ENCODE peak calls at places on chromosomes 5 and 9, in eight cellular contexts. A, Z, X, H, P, M, W and B are unnamed samples.

GRCh38 chr9:21580636-21581353 is 98.7 kb upstream of the IFNE start:
- DNase-seq in P (no peak), Z (no peak), A (peak), X (no peak), W (no peak), H (no peak), M (no peak), B (no peak)

GRCh38 chr5:78691073-78691960 is 42.7 kb upstream of the LHFPL2 start:
- DNase-seq in A (no peak), X (no peak), W (no peak), P (no peak), M (no peak), Z (no peak), H (no peak), B (no peak)

GRCh38 chr9:123929177-123929869 is 603 bp downstream of the DENND1A start:
- DNase-seq in W (no peak), H (no peak), M (peak), Z (no peak), A (no peak), X (peak), P (no peak), B (no peak)

GRCh38 chr5:154947778-154948177 is 6.9 kb downstream of the MRPL22 start:
- DNase-seq in Z (no peak), P (no peak), H (peak), A (no peak), M (no peak), W (no peak), X (no peak), B (no peak)

GRCh38 chr9:124286292-124286931 is 28.7 kb downstream of the NEK6 start:
- DNase-seq in H (no peak), Z (no peak), A (no peak), W (peak), P (peak), X (no peak), M (no peak), B (no peak)

GRCh38 chr5:87392170-87392569 is 20.6 kb downstream of the CCNH start:
- DNase-seq in M (no peak), W (no peak), P (no peak), Z (no peak), X (no peak), A (no peak), H (no peak), B (no peak)

GRCh38 chr5:169856571-169856970 is 123.7 kb downstream of the INSYN2B start:
- DNase-seq in W (peak), M (peak), A (no peak), X (no peak), H (no peak), P (peak), Z (peak), B (peak)

GRCh38 chr9:131178382-131178781 is 53.0 kb downstream of the NUP214 start:
- DNase-seq in X (peak), W (peak), Z (peak), P (peak), A (peak), M (peak), H (peak), B (peak)

GRCh38 chr5:154829181-154829588 is 21.2 kb downstream of the FAXDC2 start:
- DNase-seq in X (no peak), A (peak), H (no peak), P (no peak), M (no peak), Z (no peak), W (no peak), B (no peak)

GRCh38 chr9:35570709-35571108 is 34.4 kb upstream of the TESK1 start:
- DNase-seq in P (no peak), H (no peak), X (no peak), W (no peak), Z (no peak), M (no peak), A (no peak), B (no peak)

GRCh38 chr5:151068571-151069197 is 12.2 kb downstream of the TNIP1 start:
- DNase-seq in P (no peak), X (no peak), M (no peak), A (no peak), W (no peak), Z (no peak), H (no peak), B (no peak)

GRCh38 chr5:143742951-143743350 is 69.0 kb upstream of the HMHB1 start:
- DNase-seq in W (no peak), H (no peak), P (no peak), Z (no peak), X (no peak), A (no peak), M (no peak), B (no peak)

GRCh38 chr5:39459091-39459490 is 34.3 kb upstream of the DAB2 start:
- DNase-seq in H (no peak), W (no peak), M (no peak), P (no peak), A (no peak), Z (no peak), X (no peak), B (no peak)

GRCh38 chr5:35924950-35925722 is 13.3 kb downstream of the CAPSL start:
- DNase-seq in Z (no peak), M (peak), P (peak), H (peak), X (peak), A (peak), W (peak), B (peak)

GRCh38 chr5:33299621-33300208 is 141.1 kb upstream of the TARS1 start:
- DNase-seq in W (peak), M (peak), P (peak), X (no peak), Z (peak), A (no peak), H (peak), B (peak)

GRCh38 chr9:108547736-108548135 is 308.1 kb downstream of the ACTL7B start:
- DNase-seq in W (no peak), Z (no peak), X (no peak), H (no peak), A (no peak), P (no peak), M (no peak), B (peak)

GRCh38 chr5:1658665-1659064 is 134.9 kb upstream of the LPCAT1 start:
- DNase-seq in A (no peak), M (no peak), H (no peak), P (no peak), Z (no peak), W (no peak), X (no peak), B (no peak)

GRCh38 chr5:176733586-176734262 is 76.6 kb upstream of the UNC5A start:
- DNase-seq in H (no peak), P (no peak), X (no peak), Z (no peak), A (no peak), M (no peak), W (no peak), B (no peak)

GRCh38 chr5:155193018-155193417 is 179.5 kb downstream of the KIF4B start:
- DNase-seq in A (no peak), Z (peak), P (no peak), H (no peak), W (no peak), M (no peak), X (no peak), B (peak)

GRCh38 chr9:83572524-83572923 is 34.3 kb upstream of the FRMD3 start:
- DNase-seq in X (no peak), W (no peak), Z (no peak), H (peak), P (peak), M (no peak), A (no peak), B (peak)

GRCh38 chr5:134114886-134115805 is 665 bp downstream of the TCF7 start:
- DNase-seq in H (no peak), P (peak), M (peak), Z (no peak), A (no peak), X (peak), W (peak), B (no peak)

GRCh38 chr5:172528440-172528839 is 74.1 kb upstream of the SH3PXD2B start:
- DNase-seq in A (no peak), W (no peak), P (no peak), Z (no peak), M (no peak), H (no peak), X (no peak), B (no peak)

GRCh38 chr9:129328357-129329103 is 150.5 kb upstream of the IER5L start:
- DNase-seq in H (no peak), A (no peak), Z (no peak), W (no peak), P (no peak), M (no peak), X (no peak), B (no peak)

GRCh38 chr5:85670417-85670816 is 947.3 kb upstream of the COX7C start:
- DNase-seq in P (no peak), Z (no peak), X (peak), M (no peak), A (no peak), W (no peak), H (no peak), B (no peak)

GRCh38 chr9:12798066-12798770 is 23.4 kb downstream of the LURAP1L start:
- DNase-seq in P (no peak), M (no peak), A (peak), W (no peak), Z (peak), X (no peak), H (no peak), B (peak)

GRCh38 chr9:134721344-134721743 is 79.7 kb downstream of the COL5A1 start:
- DNase-seq in W (no peak), M (no peak), A (no peak), X (no peak), H (no peak), Z (no peak), P (no peak), B (no peak)

GRCh38 chr5:6594066-6594465 is 38.8 kb downstream of the NSUN2 start:
- DNase-seq in Z (no peak), X (no peak), W (no peak), P (no peak), M (no peak), H (no peak), A (no peak), B (no peak)

GRCh38 chr9:98550206-98550820 is 158.4 kb downstream of the GABBR2 start:
- DNase-seq in H (no peak), Z (no peak), M (no peak), X (no peak), A (no peak), W (no peak), P (peak), B (no peak)

GRCh38 chr9:122897969-122898368 is 7.2 kb downstream of the RC3H2 start:
- DNase-seq in A (no peak), M (no peak), X (no peak), W (no peak), P (no peak), H (no peak), Z (peak), B (peak)

GRCh38 chr5:73370620-73371583 is 77.7 kb downstream of the FOXD1 start:
- DNase-seq in P (peak), M (no peak), W (peak), X (no peak), A (peak), H (no peak), Z (peak), B (peak)

GRCh38 chr5:94422819-94423218 is 195.6 kb downstream of the KIAA0825 start:
- DNase-seq in W (no peak), H (no peak), Z (peak), X (no peak), A (no peak), M (no peak), P (peak), B (peak)